ENCODE peak calls at places on chromosomes 11 and 22, in ten cellular contexts. B, C, J, O, R, W, K, U, G and T are unnamed samples.

GRCh38 chr22:24876700-24877099 is 69.8 kb downstream of the LHFPL7 start:
- DNase-seq in B (no peak), C (no peak), J (no peak), O (no peak), R (no peak), W (no peak), K (no peak), U (no peak), G (no peak), T (no peak)

GRCh38 chr11:119189393-119189792 is 4.1 kb downstream of the NHERF4 start:
- DNase-seq in B (no peak), C (no peak), J (no peak), O (no peak), R (no peak), W (no peak), K (no peak), U (no peak), G (no peak), T (no peak)

GRCh38 chr22:42179616-42180015 is 49.0 kb upstream of the CYP2D6 start:
- DNase-seq in B (no peak), C (no peak), J (peak; percentile 83), O (no peak), R (no peak), W (no peak), K (peak; percentile 45), U (no peak), G (no peak), T (no peak)

GRCh38 chr11:132472411-132473205 is 1059.7 kb downstream of the OPCML start:
- DNase-seq in B (no peak), C (no peak), J (peak; percentile 73), O (no peak), R (no peak), W (no peak), K (no peak), U (no peak), G (no peak), T (no peak)

GRCh38 chr11:38498721-38499120 is 1900.7 kb upstream of the RAG2 start:
- DNase-seq in B (peak; percentile 58), C (no peak), J (no peak), O (no peak), R (peak; percentile 4), W (no peak), K (no peak), U (no peak), G (no peak), T (no peak)

GRCh38 chr22:49240472-49240871 is 587.2 kb downstream of the BRD1 start:
- DNase-seq in B (no peak), C (no peak), J (no peak), O (no peak), R (no peak), W (no peak), K (no peak), U (no peak), G (no peak), T (no peak)

GRCh38 chr11:111976614-111977140 is 39.5 kb downstream of the DIXDC1 start:
- DNase-seq in B (peak; percentile 37), C (peak; percentile 74), J (peak; percentile 24), O (no peak), R (peak; percentile 27), W (no peak), K (no peak), U (peak; percentile 4), G (no peak), T (no peak)

GRCh38 chr11:128467610-128468041 is 119.7 kb downstream of the ETS1 start:
- DNase-seq in B (peak; percentile 85), C (peak; percentile 82), J (peak; percentile 100), O (peak; percentile 75), R (peak; percentile 85), W (no peak), K (peak; percentile 92), U (peak; percentile 19), G (no peak), T (peak; percentile 93)

GRCh38 chr11:120340529-120340928 is 4.3 kb downstream of the ARHGEF12 start:
- DNase-seq in B (peak; percentile 53), C (no peak), J (no peak), O (no peak), R (peak; percentile 78), W (no peak), K (no peak), U (no peak), G (no peak), T (no peak)

GRCh38 chr11:86745571-86745970 is 54.8 kb upstream of the PRSS23 start:
- DNase-seq in B (peak; percentile 53), C (no peak), J (peak; percentile 68), O (no peak), R (peak; percentile 54), W (no peak), K (no peak), U (no peak), G (no peak), T (no peak)

GRCh38 chr11:118924591-118925585 is 838 bp downstream of the BCL9L start:
- DNase-seq in B (peak; percentile 38), C (peak; percentile 86), J (peak; percentile 42), O (peak; percentile 49), R (no peak), W (peak; percentile 82), K (no peak), U (peak; percentile 62), G (no peak), T (peak; percentile 95)

DNA sequence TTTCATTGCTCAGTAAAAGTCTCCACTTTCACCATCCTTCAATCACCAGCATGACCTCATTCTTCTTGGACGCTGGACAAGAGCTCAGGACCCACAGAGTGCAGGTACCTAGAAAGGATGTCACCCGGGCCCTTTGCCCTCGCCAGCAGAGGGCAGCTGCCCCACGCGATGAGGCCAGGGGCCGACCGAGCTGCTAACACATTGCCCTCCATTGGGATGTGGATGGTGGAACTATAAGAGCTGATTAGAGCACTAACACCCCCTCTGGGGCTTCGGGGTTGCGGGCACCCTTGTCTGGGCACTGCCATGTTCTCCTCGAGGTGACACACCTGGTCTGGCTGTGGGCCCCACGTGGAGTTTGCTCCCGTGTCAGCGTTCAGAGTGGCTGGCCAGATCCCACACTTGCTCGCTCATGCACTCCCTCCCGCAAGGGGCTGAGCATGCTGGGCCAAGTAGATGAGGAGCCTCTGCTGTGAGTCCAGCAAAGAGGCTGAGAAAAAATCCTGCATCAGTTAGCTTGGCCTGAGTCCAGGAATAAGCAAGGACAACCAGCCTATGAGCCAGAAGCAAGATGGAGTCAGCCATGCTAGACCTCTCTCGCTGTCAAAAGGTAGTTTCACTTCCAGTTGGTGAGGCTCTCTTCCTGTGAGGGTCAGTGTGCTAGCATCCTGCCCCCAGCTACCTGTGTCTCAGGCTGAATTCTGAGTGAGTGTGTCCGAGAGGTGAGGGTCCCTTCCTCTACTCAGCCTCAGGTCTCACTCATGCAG is 9.8 kb downstream of the KRTAP5-6 start:
- DNase-seq in B (no peak), C (no peak), J (no peak), O (peak; percentile 67), R (no peak), W (no peak), K (no peak), U (peak; percentile 36), G (no peak), T (no peak)
- TF ChIP-seq CTCF in B (peak; percentile 7), C (no peak), J (peak; percentile 17), O (peak; percentile 51), R (no peak), W (peak; percentile 26), K (peak; percentile 8), U (peak; percentile 9), G (no peak), T (no peak)

GRCh38 chr22:32512267-32512982 is 37.8 kb downstream of the FBXO7 start:
- DNase-seq in B (no peak), C (no peak), J (no peak), O (no peak), R (no peak), W (no peak), K (no peak), U (no peak), G (no peak), T (no peak)

GRCh38 chr22:32509045-32509444 is 34.4 kb downstream of the FBXO7 start:
- DNase-seq in B (no peak), C (no peak), J (no peak), O (no peak), R (no peak), W (no peak), K (no peak), U (no peak), G (no peak), T (no peak)

GRCh38 chr22:32515074-32515473 is 40.5 kb downstream of the FBXO7 start:
- DNase-seq in B (no peak), C (no peak), J (no peak), O (no peak), R (no peak), W (no peak), K (no peak), U (no peak), G (no peak), T (no peak)

GRCh38 chr22:32511274-32511673 is 36.7 kb downstream of the FBXO7 start:
- DNase-seq in B (peak; percentile 51), C (no peak), J (no peak), O (no peak), R (no peak), W (no peak), K (no peak), U (no peak), G (no peak), T (no peak)

GRCh38 chr22:32511776-32512175 is 37.2 kb downstream of the FBXO7 start:
- DNase-seq in B (no peak), C (no peak), J (no peak), O (no peak), R (no peak), W (no peak), K (no peak), U (no peak), G (no peak), T (no peak)
- H3K4me3 ChIP-seq in B (no peak overlapping the region), C (no peak overlapping the region), J (no peak overlapping the region), O (no peak overlapping the region), R (no peak overlapping the region), W (no peak overlapping the region), K (no peak overlapping the region), U (no peak overlapping the region), G (no peak overlapping the region), T (no peak overlapping the region)

DNA sequence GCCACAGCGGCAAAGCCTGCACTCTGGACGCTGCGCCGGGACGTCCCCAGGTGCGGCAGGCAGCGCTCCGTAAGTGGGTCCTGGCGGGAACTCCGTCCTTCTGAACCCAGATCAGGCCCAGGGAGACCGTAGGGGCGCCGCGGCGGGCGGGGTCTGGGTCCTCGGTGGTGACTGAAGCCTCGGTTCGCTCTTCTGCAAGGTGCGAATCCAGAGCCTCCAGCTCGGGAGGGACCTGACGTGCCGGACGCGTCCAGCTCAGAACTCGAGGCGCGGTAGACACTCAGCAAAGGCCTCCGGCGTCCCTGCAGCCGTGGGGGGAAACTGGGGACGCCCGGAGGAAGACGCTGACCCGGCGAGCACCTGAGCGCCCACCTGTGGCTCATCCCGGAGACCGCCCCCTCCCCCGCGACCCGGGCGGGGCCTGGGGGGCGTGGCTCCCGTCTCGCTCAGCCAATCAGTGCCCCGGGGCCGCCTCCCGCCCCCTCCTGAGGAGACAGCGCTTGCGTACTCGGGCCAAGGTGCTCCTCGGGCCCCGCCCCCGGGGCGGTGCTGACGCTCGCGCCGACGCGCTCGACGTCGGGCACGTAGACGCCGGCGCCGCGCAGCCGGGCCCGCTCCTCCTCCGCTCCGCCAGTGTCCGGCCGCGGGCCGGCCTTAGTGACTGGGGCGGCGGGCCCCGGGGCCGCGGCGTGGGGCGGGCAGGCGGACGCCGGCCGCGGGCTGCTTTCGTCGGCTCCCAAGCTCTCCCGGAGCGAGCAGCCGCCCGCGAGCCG is at the start of gene PPFIA1:
- DNase-seq in B (peak; percentile 97), C (peak; percentile 97), J (peak; percentile 90), O (peak; percentile 93), R (peak; percentile 82), W (peak; percentile 98), K (peak; percentile 72), U (peak; percentile 97), G (peak; percentile 94), T (peak; percentile 92)
- TF ChIP-seq CTCF in B (no peak), C (no peak), J (no peak), O (no peak), R (peak; percentile 33), W (no peak), K (no peak), U (no peak), G (peak; percentile 2), T (no peak)

GRCh38 chr11:65792456-65792855 is 5.6 kb downstream of the OVOL1 start:
- DNase-seq in B (no peak), C (no peak), J (no peak), O (no peak), R (no peak), W (no peak), K (no peak), U (no peak), G (no peak), T (no peak)
- H3K4me3 ChIP-seq in B (no peak overlapping the region), C (no peak overlapping the region), J (no peak overlapping the region), O (no peak overlapping the region), R (no peak overlapping the region), W (no peak overlapping the region), K (no peak overlapping the region), U (no peak overlapping the region), G (no peak overlapping the region), T (no peak overlapping the region)